ENCODE peak calls at places on chromosomes 12 and 14, in five cellular contexts. D is LoVo, T is lower lobe of right lung, G is HTR-8/SVneo, S is NCI-H2171. U is an unnamed sample.
A peak's percentile ranks its signal among the peaks of the same experiment; 100 is the strongest.

GRCh38 chr12:47730341-47730744 is 5.1 kb upstream of the ENDOU start:
- DNase-seq in G (no peak), D (no peak), S (no peak), T (no peak), U (no peak)

GRCh38 chr12:28869197-28869596 is 279.9 kb upstream of the FAR2 start:
- DNase-seq in S (no peak), G (no peak), T (no peak), D (no peak), U (no peak)

GRCh38 chr14:92524603-92525185 is 11.1 kb downstream of the RIN3 start:
- DNase-seq in D (no peak), G (no peak), S (no peak), T (no peak), U (no peak)

GRCh38 chr12:55965941-55966407 is at the start of gene PMEL:
- DNase-seq in T (no peak), D (no peak), S (no peak), G (peak; percentile 25), U (peak; percentile 65)

GRCh38 chr14:49893309-49894213 is 679 bp downstream of the ARF6 start:
- DNase-seq in D (peak; percentile 40), T (peak; percentile 86), G (no peak), S (peak; percentile 68), U (peak; percentile 29)

GRCh38 chr14:101716956-101717662 is 44.4 kb upstream of the PPP2R5C start:
- DNase-seq in T (no peak), S (peak; percentile 9), D (no peak), G (no peak), U (no peak)

GRCh38 chr12:105256921-105257320 is 20.9 kb upstream of the APPL2 start:
- DNase-seq in D (no peak), S (no peak), G (no peak), T (no peak), U (no peak)

GRCh38 chr14:45095143-45095542 is 11.2 kb downstream of the PRPF39 start:
- DNase-seq in D (no peak), T (no peak), G (no peak), S (no peak), U (no peak)

GRCh38 chr12:129190827-129191226 is 337.5 kb downstream of the GLT1D1 start:
- DNase-seq in S (no peak), D (no peak), G (no peak), T (no peak), U (no peak)

GRCh38 chr14:22333408-22334274 is 255.4 kb downstream of the DAD1 start:
- DNase-seq in T (no peak), S (no peak), G (peak; percentile 30), D (peak; percentile 87), U (no peak)

GRCh38 chr12:50600364-50600763 is 95.6 kb downstream of the DIP2B start:
- DNase-seq in G (no peak), T (no peak), S (no peak), D (no peak), U (no peak)

GRCh38 chr14:54189358-54190354 is 207.2 kb upstream of the CDKN3 start:
- DNase-seq in T (no peak), S (no peak), G (peak; percentile 84), D (peak; percentile 82), U (no peak)

U was measured in neuronal stem cell.